ENCODE peak calls at places on chromosomes 16 and 17, in eight cellular contexts. D is CD4-positive, alpha-beta T cell; X is substantia nigra; G is uterus; H is H1; N is brain microvascular endothelial cell; C is CD8-positive, alpha-beta memory T cell; S is Peyer's patch. A is an unnamed sample.

GRCh38 chr17:12180644-12181261 is 160.1 kb downstream of the MAP2K4 start:
- DNase-seq in C (no peak), H (no peak), D (no peak), X (no peak), G (peak; percentile 42), N (peak; percentile 54), S (no peak), A (no peak)

GRCh38 chr17:14838567-14838966 is 426.6 kb downstream of the PMP22 start:
- DNase-seq in G (no peak), C (no peak), D (no peak), N (no peak), S (no peak), X (no peak), H (no peak), A (no peak)

GRCh38 chr17:39939588-39940419 is 12.3 kb downstream of the LRRC3C start:
- DNase-seq in X (no peak), N (peak; percentile 87), H (no peak), D (no peak), G (peak; percentile 81), C (no peak), S (peak; percentile 34), A (no peak)

GRCh38 chr17:78324391-78325075 is 35.3 kb downstream of the SOCS3 start:
- DNase-seq in D (no peak), G (peak; percentile 85), S (peak; percentile 47), N (peak; percentile 86), X (peak; percentile 14), C (no peak), H (peak; percentile 65), A (no peak)

GRCh38 chr16:86180244-86180643 is 281.3 kb downstream of the IRF8 start:
- DNase-seq in D (no peak), G (no peak), X (no peak), S (no peak), N (no peak), H (no peak), C (no peak), A (no peak)

GRCh38 chr17:72969293-72969692 is 123.2 kb downstream of the SLC39A11 start:
- DNase-seq in G (no peak), C (no peak), D (no peak), H (no peak), N (no peak), S (no peak), X (no peak), A (no peak)

GRCh38 chr16:78684040-78684611 is 584.7 kb downstream of the WWOX start:
- DNase-seq in G (peak; percentile 85), H (no peak), S (peak; percentile 17), D (no peak), X (no peak), C (no peak), N (peak; percentile 82), A (no peak)

GRCh38 chr17:8470447-8471047 is 34.9 kb downstream of the NDEL1 start:
- DNase-seq in H (no peak), S (no peak), D (no peak), N (no peak), G (peak; percentile 64), X (no peak), C (no peak), A (no peak)

GRCh38 chr17:82745524-82745923 is 6.3 kb upstream of the TBCD start:
- DNase-seq in G (no peak), C (no peak), H (no peak), S (no peak), X (no peak), D (no peak), N (no peak), A (no peak)

DNA sequence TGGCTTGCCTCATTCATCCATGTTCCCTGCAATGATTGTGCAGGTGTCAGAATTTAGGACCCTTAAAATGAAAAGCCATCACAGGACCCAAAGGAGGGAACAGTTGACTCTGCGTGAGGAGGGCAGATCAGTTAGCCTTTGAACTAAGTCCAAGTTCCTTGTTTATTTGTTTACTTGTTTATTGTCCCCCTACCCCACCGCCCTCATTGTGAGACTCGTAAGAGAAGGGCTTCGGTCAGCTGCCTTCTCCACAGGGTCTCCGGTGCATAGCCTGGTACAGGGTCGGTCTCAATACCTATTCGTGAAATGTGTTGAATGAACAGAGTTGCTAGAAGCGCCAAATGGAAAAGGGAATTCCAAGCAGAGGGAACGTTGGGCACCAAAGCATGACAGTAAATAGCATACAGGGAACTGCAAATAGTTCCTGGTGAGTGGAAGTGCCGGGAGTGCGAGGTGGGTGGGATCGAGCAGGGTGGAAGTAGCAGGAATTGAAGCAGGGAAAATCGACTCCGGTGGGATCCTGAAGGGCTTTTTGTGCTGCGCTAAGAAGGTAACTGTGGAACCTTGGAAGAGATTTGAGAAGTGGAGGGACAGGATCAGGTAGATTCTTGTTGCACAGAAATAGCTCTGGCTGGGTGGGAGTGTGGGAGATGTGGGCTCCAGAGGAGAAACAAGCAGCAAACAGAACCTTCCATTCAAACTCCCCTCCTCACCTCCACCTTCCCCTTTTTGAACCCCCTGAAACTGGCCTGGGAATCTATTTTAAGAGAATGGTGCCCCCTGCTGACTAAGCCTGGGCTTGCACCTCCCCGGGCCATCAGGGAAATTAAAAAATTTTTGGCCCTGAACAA is 12.7 kb downstream of the SLC35B1 start:
- DNase-seq in D (peak; percentile 67), N (no peak), X (no peak), S (peak; percentile 85), C (peak; percentile 50), G (peak; percentile 71), H (peak; percentile 90), A (no peak)
- H3K27ac ChIP-seq in D (no peak overlapping the region), N (no peak overlapping the region), X (no peak overlapping the region), S (peak overlapping the region; percentile 19), C (no peak overlapping the region), G (no peak overlapping the region), H (no peak overlapping the region), A (no peak overlapping the region)

GRCh38 chr17:28760987-28761562 is 17.3 kb downstream of the TRAF4 start:
- DNase-seq in S (no peak), D (no peak), C (no peak), G (peak; percentile 36), H (peak; percentile 83), N (peak; percentile 68), X (no peak), A (no peak)
- H3K27ac ChIP-seq in S (no peak overlapping the region), D (no peak overlapping the region), C (no peak overlapping the region), G (no peak overlapping the region), H (peak overlapping the region; percentile 44), N (no peak overlapping the region), X (peak overlapping the region; percentile 81), A (peak overlapping the region; percentile 80)

DNA sequence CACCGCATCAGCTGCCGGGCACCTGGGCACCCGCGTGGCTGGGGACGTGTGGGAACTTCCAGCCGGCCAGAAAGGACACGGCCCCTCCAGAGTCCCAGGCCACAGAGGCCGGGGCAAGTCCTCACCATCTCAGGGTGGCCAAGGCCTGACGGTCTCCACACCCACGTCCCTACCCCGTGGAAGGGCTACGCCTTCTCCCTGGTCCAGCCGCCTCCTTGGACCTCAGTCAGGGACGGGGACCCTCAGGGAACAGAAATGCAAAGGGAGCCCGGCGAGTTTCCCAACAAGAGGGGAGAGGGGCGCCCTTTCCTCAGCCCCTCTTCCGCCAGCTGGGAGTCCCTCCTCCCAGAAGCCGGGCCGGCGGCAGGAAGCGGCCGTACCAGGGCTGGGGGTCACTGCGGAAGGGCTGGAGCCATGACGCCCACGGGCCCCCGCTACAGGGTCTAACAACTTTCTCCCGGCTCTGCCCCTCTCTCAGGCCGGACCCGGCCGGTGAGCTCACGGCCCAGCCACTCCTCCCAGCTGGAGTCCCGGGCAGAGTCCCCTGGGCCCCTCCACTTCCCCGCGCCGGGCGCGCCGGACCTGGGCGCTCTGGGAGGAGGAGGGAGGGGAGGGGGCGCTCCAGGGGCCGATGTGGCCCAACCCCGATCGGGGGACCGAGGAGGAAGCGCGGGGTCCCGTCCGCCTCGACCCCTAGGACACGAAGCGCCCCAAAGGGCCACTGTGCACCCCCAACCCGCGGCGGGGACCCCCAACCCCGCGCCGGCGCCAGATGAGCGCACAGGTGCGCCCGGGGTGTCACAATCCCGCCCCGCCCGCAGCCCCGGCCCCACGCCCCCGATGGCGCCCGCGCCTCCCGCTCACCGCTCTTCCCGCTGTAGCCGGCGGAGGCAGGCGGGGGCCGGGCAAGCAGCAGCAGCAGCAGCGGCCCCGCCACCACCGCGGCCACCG is 666 bp downstream of the PGAP6 start:
- DNase-seq in C (no peak), D (no peak), N (no peak), X (no peak), G (no peak), H (peak; percentile 66), S (no peak), A (no peak)
- H3K27ac ChIP-seq in C (peak overlapping the region; percentile 24), D (peak overlapping the region; percentile 64), N (no peak overlapping the region), X (peak overlapping the region; percentile 74), G (peak overlapping the region; percentile 64), H (peak overlapping the region; percentile 37), S (peak overlapping the region; percentile 82), A (no peak overlapping the region)

GRCh38 chr16:88505405-88506082 is 52.5 kb downstream of the ZFPM1 start:
- DNase-seq in G (peak; percentile 37), S (peak; percentile 73), H (peak; percentile 79), N (no peak), X (no peak), D (peak; percentile 55), C (peak; percentile 65), A (no peak)
- H3K27ac ChIP-seq in G (no peak overlapping the region), S (no peak overlapping the region), H (no peak overlapping the region), N (no peak overlapping the region), X (no peak overlapping the region), D (no peak overlapping the region), C (no peak overlapping the region), A (no peak overlapping the region)

DNA sequence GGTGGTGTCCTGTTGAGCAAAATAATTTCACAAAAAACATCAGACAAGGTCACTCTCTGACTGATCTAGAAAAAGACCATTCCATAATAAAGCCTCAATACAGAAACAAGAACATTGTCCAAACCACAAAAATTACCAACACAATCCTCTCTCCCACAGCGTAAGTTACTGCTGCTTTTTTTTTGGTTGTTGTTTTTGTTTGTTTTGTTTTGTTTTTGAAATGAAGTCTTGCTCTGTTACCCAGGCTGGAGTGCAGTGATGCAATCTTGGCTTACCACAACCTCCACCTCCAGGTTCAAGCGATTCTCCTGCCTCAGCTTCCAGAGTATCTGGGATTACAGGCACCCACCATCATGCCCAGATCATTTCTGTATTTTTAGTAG is 1.5 kb upstream of the KCTD13 start:
- DNase-seq in H (no peak), N (no peak), D (no peak), C (no peak), S (no peak), X (no peak), G (no peak), A (no peak)
- H3K27ac ChIP-seq in H (no peak overlapping the region), N (no peak overlapping the region), D (no peak overlapping the region), C (no peak overlapping the region), S (no peak overlapping the region), X (no peak overlapping the region), G (peak overlapping the region; percentile 94), A (peak overlapping the region; percentile 97)

GRCh38 chr17:75456417-75457046 is at the start of gene TMEM94:
- DNase-seq in N (peak; percentile 96), S (peak; percentile 95), H (peak; percentile 87), C (peak; percentile 90), D (peak; percentile 84), G (peak; percentile 97), X (peak; percentile 54), A (peak; percentile 96)

GRCh38 chr17:75457047-75457654 is 716 bp downstream of the TMEM94 start:
- DNase-seq in H (peak; percentile 70), D (peak; percentile 1), S (no peak), G (peak; percentile 47), X (no peak), N (no peak), C (no peak), A (peak; percentile 36)

GRCh38 chr17:75459246-75459589 is 2.8 kb downstream of the TMEM94 start:
- DNase-seq in D (no peak), H (no peak), X (no peak), G (no peak), C (no peak), S (no peak), N (no peak), A (no peak)

GRCh38 chr17:75460295-75460694 is 3.9 kb downstream of the TMEM94 start:
- DNase-seq in S (no peak), D (no peak), X (no peak), C (no peak), H (no peak), G (no peak), N (no peak), A (no peak)

GRCh38 chr17:75459590-75460267 is 3.3 kb downstream of the TMEM94 start:
- DNase-seq in G (no peak), X (no peak), N (no peak), S (peak; percentile 29), C (no peak), D (no peak), H (no peak), A (no peak)
- H3K27ac ChIP-seq in G (no peak overlapping the region), X (peak overlapping the region; percentile 50), N (no peak overlapping the region), S (peak overlapping the region; percentile 25), C (peak overlapping the region; percentile 1), D (no peak overlapping the region), H (no peak overlapping the region), A (peak overlapping the region; percentile 71)

A was measured in caudate nucleus.